ENCODE peak calls at places on chromosomes 6 and 20, in ten cellular contexts. E, C, X, I, A, P, N, T, M and Q are unnamed samples.

GRCh38 chr6:53119772-53120409 is 28.8 kb downstream of the GCM1 start:
- DNase-seq in E (no peak), C (peak; percentile 92), X (peak; percentile 57), I (no peak), A (no peak), P (peak; percentile 27), N (peak; percentile 13), T (no peak), M (peak; percentile 22), Q (no peak)

GRCh38 chr6:4575724-4576123 is 200.5 kb upstream of the CDYL start:
- DNase-seq in E (no peak), C (no peak), X (no peak), I (no peak), A (no peak), P (no peak), N (no peak), T (no peak), M (no peak), Q (no peak)

GRCh38 chr6:79115557-79115956 is 37.5 kb upstream of the PHIP start:
- DNase-seq in E (no peak), C (no peak), X (no peak), I (no peak), A (no peak), P (no peak), N (no peak), T (no peak), M (no peak), Q (no peak)

GRCh38 chr6:41470341-41471063 is 75.7 kb upstream of the FOXP4 start:
- DNase-seq in E (no peak), C (no peak), X (peak; percentile 47), I (no peak), A (no peak), P (peak; percentile 31), N (no peak), T (no peak), M (no peak), Q (no peak)

GRCh38 chr6:7919871-7920270 is 9.3 kb upstream of the TXNDC5 start:
- DNase-seq in E (no peak), C (peak; percentile 36), X (no peak), I (no peak), A (no peak), P (no peak), N (peak; percentile 60), T (no peak), M (no peak), Q (no peak)

GRCh38 chr20:50904067-50904570 is 27.1 kb downstream of the ADNP start:
- DNase-seq in E (no peak), C (no peak), X (no peak), I (no peak), A (no peak), P (no peak), N (no peak), T (peak; percentile 53), M (no peak), Q (no peak)

GRCh38 chr6:128365520-128366160 is 154.8 kb downstream of the PTPRK start:
- DNase-seq in E (no peak), C (peak; percentile 77), X (peak; percentile 33), I (no peak), A (no peak), P (no peak), N (no peak), T (no peak), M (no peak), Q (no peak)

GRCh38 chr6:41966961-41967311 is 25.3 kb upstream of the CCND3 start:
- DNase-seq in E (no peak), C (peak; percentile 84), X (no peak), I (no peak), A (no peak), P (no peak), N (peak; percentile 80), T (no peak), M (no peak), Q (peak; percentile 35)

GRCh38 chr6:439681-440167 is 48.2 kb downstream of the IRF4 start:
- DNase-seq in E (no peak), C (no peak), X (no peak), I (no peak), A (no peak), P (no peak), N (no peak), T (no peak), M (no peak), Q (no peak)

GRCh38 chr20:23350855-23351838 is 556 bp downstream of the NXT1 start:
- DNase-seq in E (peak; percentile 92), C (peak; percentile 85), X (peak; percentile 41), I (no peak), A (peak; percentile 29), P (peak; percentile 49), N (peak; percentile 47), T (no peak), M (no peak), Q (peak; percentile 43)

GRCh38 chr20:18985551-18985950 is 172.0 kb downstream of the SCP2D1 start:
- DNase-seq in E (no peak), C (no peak), X (no peak), I (no peak), A (no peak), P (no peak), N (no peak), T (no peak), M (no peak), Q (no peak)

GRCh38 chr6:16316741-16317251 is 78.4 kb downstream of the GMPR start:
- DNase-seq in E (no peak), C (peak; percentile 49), X (no peak), I (no peak), A (no peak), P (no peak), N (peak; percentile 39), T (no peak), M (no peak), Q (peak; percentile 16)

GRCh38 chr20:24786646-24787045 is 162.4 kb upstream of the CST7 start:
- DNase-seq in E (peak; percentile 71), C (no peak), X (no peak), I (no peak), A (no peak), P (no peak), N (no peak), T (no peak), M (no peak), Q (no peak)

GRCh38 chr6:13397359-13398080 is 69.2 kb upstream of the TBC1D7 start:
- DNase-seq in E (peak; percentile 88), C (no peak), X (no peak), I (no peak), A (no peak), P (no peak), N (no peak), T (no peak), M (no peak), Q (peak; percentile 75)
- H3K27ac ChIP-seq in E (peak overlapping the region; percentile 87), C (no peak overlapping the region), X (peak overlapping the region; percentile 77), I (no peak overlapping the region), A (no peak overlapping the region), P (no peak overlapping the region), N (no peak overlapping the region), T (no peak overlapping the region), M (no peak overlapping the region), Q (peak overlapping the region; percentile 81)

DNA sequence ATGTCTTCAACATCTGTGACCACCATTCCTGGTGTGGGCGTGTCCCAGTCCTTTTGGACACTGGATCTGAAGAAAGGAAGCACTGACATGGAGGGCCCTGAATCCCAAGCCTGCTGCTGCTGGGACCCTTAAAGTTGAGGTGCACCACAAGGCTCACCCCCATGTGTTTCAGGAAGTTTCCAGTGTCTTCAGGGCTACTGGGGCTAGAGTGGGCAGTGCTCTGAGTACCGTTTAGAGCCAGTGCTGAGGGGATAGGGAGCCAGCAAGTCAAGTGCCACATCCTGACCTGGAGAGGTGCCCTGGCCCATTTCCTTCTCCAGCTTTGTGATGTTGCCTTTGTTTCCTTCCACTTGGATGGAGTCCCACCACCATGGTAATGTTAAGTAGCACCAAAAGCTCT is 687 bp upstream of the DEF6 start:
- DNase-seq in E (no peak), C (no peak), X (no peak), I (no peak), A (no peak), P (no peak), N (no peak), T (no peak), M (no peak), Q (no peak)
- TF ChIP-seq POLR2AphosphoS5 in E (no peak), C (no peak), X (no peak), I (no peak), A (no peak), P (no peak), N (no peak), T (no peak), M (no peak), Q (no peak)

GRCh38 chr20:62708591-62709536 is at the start of gene NTSR1:
- DNase-seq in E (no peak), C (no peak), X (no peak), I (no peak), A (no peak), P (no peak), N (no peak), T (no peak), M (no peak), Q (peak; percentile 57)

GRCh38 chr20:62707281-62707941 is 1.2 kb upstream of the NTSR1 start:
- DNase-seq in E (no peak), C (no peak), X (no peak), I (no peak), A (no peak), P (no peak), N (no peak), T (no peak), M (no peak), Q (no peak)

GRCh38 chr20:62709537-62709905 is 885 bp downstream of the NTSR1 start:
- DNase-seq in E (no peak), C (no peak), X (no peak), I (no peak), A (no peak), P (no peak), N (no peak), T (no peak), M (no peak), Q (no peak)

GRCh38 chr20:62706857-62707256 is 1.8 kb upstream of the NTSR1 start:
- DNase-seq in E (no peak), C (no peak), X (no peak), I (no peak), A (no peak), P (no peak), N (no peak), T (no peak), M (no peak), Q (no peak)

GRCh38 chr20:62707981-62708521 is 585 bp upstream of the NTSR1 start:
- DNase-seq in E (no peak), C (no peak), X (no peak), I (no peak), A (no peak), P (no peak), N (peak; percentile 83), T (no peak), M (no peak), Q (peak; percentile 52)
- TF ChIP-seq CTCF in E (peak; percentile 52), C (no peak), X (no peak), I (no peak), A (no peak), P (no peak), N (no peak), T (no peak), M (peak; percentile 68), Q (no peak)

DNA sequence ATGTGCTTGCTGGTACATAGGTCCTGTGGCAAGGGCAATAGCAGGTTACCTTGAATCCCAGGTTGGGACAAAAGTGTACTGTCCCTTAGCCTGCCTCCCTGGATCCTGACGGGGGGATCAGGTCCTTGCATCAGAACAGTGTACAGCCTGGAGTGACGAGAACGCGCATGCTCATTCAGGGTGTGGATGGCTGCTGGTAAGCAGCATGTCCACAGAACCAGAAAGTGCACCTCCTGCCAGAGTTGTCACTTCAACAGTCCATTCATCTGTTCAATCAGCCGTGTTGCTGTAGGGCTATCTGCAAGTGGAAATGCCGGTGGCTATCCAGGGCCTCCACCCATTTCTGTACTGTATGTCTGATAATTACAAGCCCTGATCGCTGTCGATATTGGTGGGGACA is 236.3 kb upstream of the SOX4 start:
- DNase-seq in E (no peak), C (no peak), X (no peak), I (no peak), A (no peak), P (no peak), N (no peak), T (no peak), M (no peak), Q (no peak)
- H3K27ac ChIP-seq in E (no peak overlapping the region), C (no peak overlapping the region), X (no peak overlapping the region), I (no peak overlapping the region), A (no peak overlapping the region), P (no peak overlapping the region), N (no peak overlapping the region), T (no peak overlapping the region), M (no peak overlapping the region), Q (no peak overlapping the region)